ENCODE peak calls at places on chromosomes 7 and 10, in nine cellular contexts. G, C, K, V, W, R, U, Q and T are unnamed samples.

GRCh38 chr7:95886501-95887090 is 114.2 kb downstream of the DYNC1I1 start:
- DNase-seq in U (peak), G (no peak), V (peak), R (no peak), C (no peak), Q (peak), K (no peak), W (peak), T (peak)

GRCh38 chr10:82668266-82668665 is 793.3 kb downstream of the NRG3 start:
- DNase-seq in W (no peak), U (no peak), K (peak), V (no peak), G (no peak), C (no peak), Q (no peak), R (no peak), T (no peak)

GRCh38 chr10:99834410-99834809 is 52.0 kb downstream of the ABCC2 start:
- DNase-seq in K (peak), V (peak), C (peak), U (peak), R (no peak), Q (no peak), W (no peak), G (no peak), T (no peak)

GRCh38 chr10:71805776-71806705 is 32.7 kb upstream of the VSIR start:
- DNase-seq in W (no peak), V (no peak), R (peak), U (peak), G (no peak), C (no peak), K (peak), Q (peak), T (no peak)

GRCh38 chr10:132133449-132134291 is 53.1 kb upstream of the DPYSL4 start:
- DNase-seq in V (no peak), K (no peak), C (no peak), R (no peak), Q (no peak), W (no peak), G (no peak), U (no peak), T (no peak)

GRCh38 chr7:155483245-155483644 is 25.3 kb downstream of the EN2 start:
- DNase-seq in C (no peak), W (no peak), Q (no peak), U (no peak), K (no peak), G (no peak), V (no peak), R (no peak), T (no peak)

GRCh38 chr10:4431114-4431862 is 394.7 kb upstream of the AKR1E2 start:
- DNase-seq in Q (peak), U (peak), G (no peak), W (no peak), V (peak), R (no peak), K (peak), C (no peak), T (no peak)

GRCh38 chr10:4652111-4653010 is 173.6 kb upstream of the AKR1E2 start:
- DNase-seq in G (no peak), K (no peak), R (no peak), V (no peak), C (no peak), Q (no peak), W (peak), U (no peak), T (no peak)

GRCh38 chr10:3757638-3758490 is 27.1 kb downstream of the KLF6 start:
- DNase-seq in R (no peak), C (no peak), V (no peak), G (no peak), Q (no peak), W (no peak), K (no peak), U (peak), T (no peak)

GRCh38 chr10:131041361-131041916 is 270.1 kb downstream of the TCERG1L start:
- DNase-seq in W (peak), C (no peak), G (no peak), U (no peak), Q (no peak), K (no peak), V (no peak), R (no peak), T (no peak)

GRCh38 chr10:65778753-65779152 is 1147.1 kb upstream of the LRRTM3 start:
- DNase-seq in R (no peak), W (no peak), Q (no peak), K (no peak), C (no peak), G (no peak), U (no peak), V (no peak), T (no peak)

GRCh38 chr7:121079425-121080169 is 91.1 kb downstream of the CPED1 start:
- DNase-seq in W (no peak), V (peak), Q (peak), R (no peak), K (peak), G (no peak), C (peak), U (peak), T (no peak)

GRCh38 chr10:74500026-74500704 is 326.2 kb upstream of the KAT6B start:
- DNase-seq in V (peak), Q (no peak), G (no peak), W (no peak), K (no peak), R (no peak), C (no peak), U (no peak), T (no peak)

GRCh38 chr10:44805461-44806210 is 105.5 kb upstream of the TMEM72 start:
- DNase-seq in Q (no peak), K (peak), U (no peak), W (no peak), G (no peak), V (no peak), R (no peak), C (no peak), T (no peak)

GRCh38 chr10:3902054-3902808 is 117.2 kb upstream of the KLF6 start:
- DNase-seq in C (peak), G (no peak), U (peak), V (peak), Q (peak), K (no peak), R (peak), W (no peak), T (no peak)

GRCh38 chr7:98163269-98163668 is 48.0 kb upstream of the BHLHA15 start:
- DNase-seq in Q (no peak), C (no peak), V (no peak), R (no peak), G (no peak), U (no peak), W (no peak), K (no peak), T (no peak)

GRCh38 chr10:105837951-105838350 is 1196.9 kb downstream of the SORCS3 start:
- DNase-seq in R (no peak), K (peak), G (no peak), C (peak), Q (peak), V (peak), U (peak), W (no peak), T (no peak)

GRCh38 chr10:76333331-76333730 is 901.9 kb downstream of the LRMDA start:
- DNase-seq in C (no peak), K (no peak), U (no peak), G (no peak), R (no peak), W (no peak), Q (no peak), V (no peak), T (no peak)

GRCh38 chr10:61903184-61903990 is 1.9 kb downstream of the ARID5B start:
- DNase-seq in R (peak), W (peak), Q (peak), U (peak), C (peak), K (peak), V (peak), G (peak), T (peak)

GRCh38 chr7:97457054-97457453 is 274.8 kb upstream of the TAC1 start:
- DNase-seq in G (no peak), Q (no peak), W (no peak), R (no peak), U (no peak), C (no peak), V (no peak), K (no peak), T (no peak)

GRCh38 chr10:25023278-25023677 is 6.9 kb downstream of the THNSL1 start:
- DNase-seq in V (no peak), K (no peak), U (no peak), G (no peak), R (no peak), C (no peak), Q (peak), W (no peak), T (no peak)

GRCh38 chr10:132486539-132487121 is 51.0 kb upstream of the INPP5A start:
- DNase-seq in W (no peak), C (no peak), R (peak), Q (no peak), K (no peak), U (no peak), G (no peak), V (no peak), T (no peak)

GRCh38 chr10:67098460-67098859 is 172.6 kb downstream of the LRRTM3 start:
- DNase-seq in W (peak), K (no peak), C (no peak), Q (no peak), R (no peak), V (no peak), U (no peak), G (no peak), T (no peak)

GRCh38 chr10:96955733-96956132 is 123.6 kb downstream of the LCOR start:
- DNase-seq in R (no peak), C (no peak), W (no peak), G (no peak), V (no peak), Q (no peak), K (no peak), U (no peak), T (no peak)

GRCh38 chr10:130336612-130337304 is 200.6 kb downstream of the GLRX3 start:
- DNase-seq in K (no peak), V (no peak), R (peak), W (peak), Q (no peak), C (no peak), G (no peak), U (no peak), T (peak)

GRCh38 chr10:31659665-31660064 is 269.0 kb downstream of the ARHGAP12 start:
- DNase-seq in V (no peak), G (no peak), K (no peak), U (no peak), W (no peak), Q (no peak), C (no peak), R (no peak), T (no peak)

GRCh38 chr7:158649279-158649678 is 55.3 kb downstream of the NCAPG2 start:
- DNase-seq in U (peak), W (no peak), R (no peak), C (peak), G (peak), Q (peak), V (peak), K (peak), T (no peak)

GRCh38 chr7:151470656-151471180 is 30.8 kb upstream of the CRYGN start:
- DNase-seq in R (no peak), W (no peak), Q (no peak), V (no peak), G (no peak), C (no peak), U (peak), K (no peak), T (no peak)

GRCh38 chr7:44872787-44873186 is 12.5 kb downstream of the PURB start:
- DNase-seq in R (no peak), W (no peak), G (no peak), V (no peak), K (no peak), U (no peak), Q (no peak), C (no peak), T (no peak)

GRCh38 chr10:77253037-77253436 is 384.6 kb downstream of the KCNMA1 start:
- DNase-seq in V (no peak), U (no peak), C (no peak), Q (no peak), G (no peak), R (no peak), W (no peak), K (peak), T (no peak)

GRCh38 chr10:96271017-96271815 is at the start of gene BLNK:
- DNase-seq in K (peak), V (peak), C (no peak), R (no peak), G (no peak), W (no peak), U (peak), Q (peak), T (no peak)